ENCODE peak calls at places on chromosomes 12 and 14, in four cellular contexts. One of them, this sample, is unnamed.

GRCh38 chr14:101590616-101591015 is 29.3 kb downstream of the DIO3 start:
- DNase-seq in AG08396: no peak
- DNase-seq in HTR-8/SVneo: no peak
- DNase-seq in putamen: no peak
- DNase-seq in this sample: no peak

GRCh38 chr12:26028953-26029740 is 70.7 kb downstream of the RASSF8 start:
- DNase-seq in AG08396: peak; percentile 27
- DNase-seq in putamen: peak; percentile 52
- DNase-seq in HTR-8/SVneo: peak; percentile 39
- DNase-seq in this sample: peak; percentile 65

GRCh38 chr12:19298837-19299605 is 140.3 kb upstream of the AEBP2 start:
- DNase-seq in AG08396: no peak
- DNase-seq in putamen: no peak
- DNase-seq in HTR-8/SVneo: no peak
- DNase-seq in this sample: no peak

GRCh38 chr12:103441437-103442186 is 54.2 kb downstream of the C12orf42 start:
- DNase-seq in AG08396: no peak
- DNase-seq in HTR-8/SVneo: no peak
- DNase-seq in putamen: peak; percentile 15
- DNase-seq in this sample: peak; percentile 38

GRCh38 chr12:57764662-57765002 is 2.2 kb downstream of the CYP27B1 start:
- DNase-seq in putamen: no peak
- DNase-seq in HTR-8/SVneo: no peak
- DNase-seq in AG08396: no peak
- DNase-seq in this sample: no peak

GRCh38 chr12:131575371-131575770 is 135.5 kb upstream of the SFSWAP start:
- DNase-seq in HTR-8/SVneo: no peak
- DNase-seq in putamen: no peak
- DNase-seq in AG08396: no peak
- DNase-seq in this sample: no peak

GRCh38 chr12:108482717-108483212 is 32.3 kb upstream of the FICD start:
- DNase-seq in HTR-8/SVneo: no peak
- DNase-seq in putamen: peak; percentile 33
- DNase-seq in AG08396: no peak
- DNase-seq in this sample: no peak

GRCh38 chr12:45705404-45705803 is 24.1 kb upstream of the ARID2 start:
- DNase-seq in HTR-8/SVneo: no peak
- DNase-seq in putamen: no peak
- DNase-seq in AG08396: no peak
- DNase-seq in this sample: no peak

GRCh38 chr14:106879241-106879640 is 1352.9 kb downstream of the TMEM121 start:
- DNase-seq in putamen: no peak
- DNase-seq in AG08396: no peak
- DNase-seq in HTR-8/SVneo: no peak
- DNase-seq in this sample: no peak

GRCh38 chr14:66403183-66403582 is 83.0 kb upstream of the CCDC196 start:
- DNase-seq in putamen: no peak
- DNase-seq in AG08396: peak; percentile 6
- DNase-seq in HTR-8/SVneo: peak; percentile 59
- DNase-seq in this sample: peak; percentile 37

GRCh38 chr12:41979574-41979973 is 165.1 kb downstream of the GXYLT1 start:
- DNase-seq in HTR-8/SVneo: no peak
- DNase-seq in AG08396: no peak
- DNase-seq in putamen: no peak
- DNase-seq in this sample: no peak

GRCh38 chr12:57130941-57131340 is 2.7 kb downstream of the LRP1 start:
- DNase-seq in AG08396: no peak
- DNase-seq in putamen: no peak
- DNase-seq in HTR-8/SVneo: no peak
- DNase-seq in this sample: no peak